ENCODE peak calls at places on chromosomes 4 and X, in five cellular contexts. O is Panc1, K is upper lobe of left lung, B is K562, I is GM23338. H is an unnamed sample.

GRCh38 chrX:109873983-109874382 is 128.9 kb upstream of the TMEM164 start:
- ATAC-seq in K (no peak), B (no peak), I (no peak), O (no peak), H (no peak)

GRCh38 chr4:147940144-147940543 is 208.3 kb downstream of the ARHGAP10 start:
- ATAC-seq in B (no peak), I (no peak), O (no peak), K (no peak), H (no peak)

GRCh38 chrX:40108084-40108958 is 10.6 kb upstream of the BCOR start:
- ATAC-seq in I (peak; percentile 19), B (peak; percentile 19), O (peak; percentile 40), K (peak; percentile 23), H (no peak)

GRCh38 chr4:45621926-45622325 is 501.9 kb downstream of the GABRG1 start:
- ATAC-seq in I (no peak), K (no peak), B (no peak), O (no peak), H (no peak)

GRCh38 chr4:185754961-185755360 is 57.0 kb downstream of the SORBS2 start:
- ATAC-seq in K (no peak), I (no peak), O (no peak), B (no peak), H (no peak)

GRCh38 chr4:129146639-129147038 is 50.7 kb downstream of the C4orf33 start:
- ATAC-seq in B (peak; percentile 51), O (no peak), I (peak; percentile 72), K (no peak), H (no peak)

GRCh38 chr4:79632114-79632513 is 224.1 kb upstream of the GK2 start:
- ATAC-seq in I (no peak), O (no peak), B (peak; percentile 83), K (no peak), H (no peak)

GRCh38 chr4:74768857-74769525 is 25.3 kb downstream of the BTC start:
- ATAC-seq in K (no peak), O (no peak), B (peak; percentile 47), I (no peak), H (no peak)

GRCh38 chr4:678765-679481 is 4.6 kb downstream of the MYL5 start:
- ATAC-seq in K (no peak), O (no peak), I (no peak), B (no peak), H (no peak)

GRCh38 chrX:17187301-17187836 is 187.6 kb upstream of the NHS start:
- ATAC-seq in B (no peak), K (no peak), I (no peak), O (no peak), H (peak; percentile 31)

GRCh38 chr4:88078592-88078991 is 71.2 kb downstream of the PKD2 start:
- ATAC-seq in O (no peak), B (no peak), I (no peak), K (no peak), H (no peak)

GRCh38 chr4:136395212-136395722 is 1137.0 kb downstream of the PCDH18 start:
- ATAC-seq in K (no peak), I (peak; percentile 94), O (no peak), B (no peak), H (no peak)

GRCh38 chrX:46574941-46575381 is 1.4 kb downstream of the CHST7 start:
- ATAC-seq in O (peak; percentile 28), K (no peak), B (no peak), I (peak; percentile 33), H (no peak)

GRCh38 chr4:151887816-151888180 is 127.0 kb upstream of the GATB start:
- ATAC-seq in I (no peak), O (no peak), K (no peak), B (no peak), H (no peak)

GRCh38 chrX:16604300-16604699 is 45.7 kb upstream of the S100G start:
- ATAC-seq in K (no peak), I (no peak), B (no peak), O (no peak), H (no peak)

GRCh38 chr4:81449018-81449417 is 22.7 kb downstream of the RASGEF1B start:
- ATAC-seq in I (no peak), K (no peak), O (no peak), B (no peak), H (no peak)

GRCh38 chr4:113593400-113594230 is 167.9 kb downstream of the CAMK2D start:
- ATAC-seq in K (no peak), I (no peak), O (no peak), B (no peak), H (no peak)

GRCh38 chr4:113476800-113477199 is 284.7 kb downstream of the CAMK2D start:
- ATAC-seq in B (no peak), K (no peak), O (no peak), I (no peak), H (no peak)

GRCh38 chr4:52780206-52780605 is 29.0 kb upstream of the ERVMER34-1 start:
- ATAC-seq in K (no peak), B (no peak), O (no peak), I (no peak), H (no peak)

GRCh38 chr4:176222149-176222548 is 26.8 kb upstream of the SPATA4 start:
- ATAC-seq in K (no peak), B (no peak), I (no peak), O (no peak), H (no peak)

GRCh38 chr4:104500452-104500851 is 5.8 kb upstream of the CXXC4 start:
- ATAC-seq in B (no peak), O (no peak), K (no peak), I (no peak), H (no peak)

GRCh38 chr4:145404754-145405153 is 76.9 kb upstream of the SMAD1 start:
- ATAC-seq in K (no peak), I (no peak), B (no peak), O (no peak), H (no peak)

GRCh38 chr4:125849869-125850268 is 535.1 kb downstream of the FAT4 start:
- ATAC-seq in O (no peak), I (no peak), B (no peak), K (no peak), H (no peak)

GRCh38 chrX:154373340-154374306 is 811 bp downstream of the FLNA start:
- ATAC-seq in B (no peak), I (peak; percentile 17), K (peak; percentile 23), O (peak; percentile 31), H (no peak)

GRCh38 chr4:147363514-147363913 is 117.4 kb upstream of the EDNRA start:
- ATAC-seq in O (no peak), I (no peak), B (no peak), K (no peak), H (no peak)

GRCh38 chrX:79366556-79366887 is 612 bp downstream of the ITM2A start:
- ATAC-seq in I (no peak), B (no peak), K (no peak), O (no peak), H (peak; percentile 34)

GRCh38 chr4:67101612-67102011 is 443.7 kb downstream of the CENPC start:
- ATAC-seq in K (no peak), O (no peak), I (no peak), B (no peak), H (no peak)

GRCh38 chr4:173990126-173990878 is 293.2 kb downstream of the FBXO8 start:
- ATAC-seq in B (peak; percentile 88), I (peak; percentile 92), O (no peak), K (no peak), H (peak; percentile 16)

GRCh38 chr4:121360496-121360895 is 20.3 kb downstream of the QRFPR start:
- ATAC-seq in K (no peak), B (no peak), I (no peak), O (no peak), H (no peak)

GRCh38 chr4:41550308-41550707 is 12.4 kb downstream of the LIMCH1 start:
- ATAC-seq in B (no peak), I (no peak), O (no peak), K (no peak), H (no peak)

GRCh38 chr4:212438-213174 is 88.3 kb downstream of the ZNF718 start:
- ATAC-seq in O (no peak), I (peak; percentile 95), K (peak; percentile 88), B (peak; percentile 89), H (peak; percentile 97)

GRCh38 chr4:168716411-168717129 is 219.7 kb downstream of the PALLD start:
- ATAC-seq in B (no peak), I (peak; percentile 20), O (no peak), K (peak; percentile 87), H (peak; percentile 85)

GRCh38 chrX:37371578-37371981 is 22.4 kb downstream of the PRRG1 start:
- ATAC-seq in K (no peak), O (no peak), B (no peak), I (no peak), H (no peak)

GRCh38 chrX:37367946-37368345 is 18.8 kb downstream of the PRRG1 start:
- ATAC-seq in K (no peak), I (no peak), B (no peak), O (no peak), H (no peak)

DNA sequence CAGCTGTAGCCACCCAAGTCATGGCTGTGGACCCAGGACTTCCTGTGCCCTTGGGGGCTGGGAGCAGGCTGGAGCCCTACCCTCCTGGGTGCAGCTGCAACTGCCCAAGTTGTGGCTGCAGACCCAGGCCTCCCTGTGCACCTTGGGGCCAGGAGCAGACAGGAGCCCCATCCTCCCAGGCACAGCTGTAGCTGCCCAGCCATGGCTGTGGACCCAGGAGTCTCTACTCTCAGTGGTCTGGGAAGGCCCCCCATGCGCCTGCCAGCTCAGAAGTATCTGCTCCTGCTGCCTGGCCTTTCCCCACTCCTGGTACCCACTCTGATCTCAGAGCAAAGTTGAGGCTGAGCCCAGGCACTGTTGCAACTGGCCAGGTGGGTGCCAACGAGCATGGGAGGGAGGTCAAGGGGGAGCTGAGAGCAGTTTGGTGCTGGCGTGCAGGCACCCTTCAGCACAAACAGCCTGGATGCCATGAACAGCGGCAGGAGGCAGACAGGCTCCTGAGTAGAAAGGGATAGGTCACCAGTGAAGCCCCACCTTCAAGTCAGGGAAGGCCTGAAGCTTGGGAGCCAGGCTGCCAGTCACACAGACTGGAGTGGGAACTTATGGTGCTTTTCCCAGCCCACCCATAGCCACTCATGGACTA is 21.5 kb downstream of the PRRG1 start:
- ATAC-seq in K (peak; percentile 49), I (no peak), B (no peak), O (no peak), H (no peak)
- H3K4me3 ChIP-seq in K (no peak overlapping the region), I (no peak overlapping the region), B (no peak overlapping the region), O (no peak overlapping the region), H (no peak overlapping the region)

GRCh38 chr4:156109943-156110925 is 156.6 kb upstream of the CTSO start:
- ATAC-seq in K (no peak), B (no peak), I (peak; percentile 89), O (no peak), H (peak; percentile 46)
- TF ChIP-seq POLR2AphosphoS5 in K (no peak), B (no peak), I (no peak), O (no peak), H (peak; percentile 15)

GRCh38 chrX:64977051-64977450 is 801 bp upstream of the ZC4H2 start:
- ATAC-seq in K (no peak), I (no peak), B (no peak), O (no peak), H (no peak)
- H3K4me3 ChIP-seq in K (no peak overlapping the region), I (peak overlapping the region; percentile 89), B (no peak overlapping the region), O (no peak overlapping the region), H (peak overlapping the region; percentile 59)

DNA sequence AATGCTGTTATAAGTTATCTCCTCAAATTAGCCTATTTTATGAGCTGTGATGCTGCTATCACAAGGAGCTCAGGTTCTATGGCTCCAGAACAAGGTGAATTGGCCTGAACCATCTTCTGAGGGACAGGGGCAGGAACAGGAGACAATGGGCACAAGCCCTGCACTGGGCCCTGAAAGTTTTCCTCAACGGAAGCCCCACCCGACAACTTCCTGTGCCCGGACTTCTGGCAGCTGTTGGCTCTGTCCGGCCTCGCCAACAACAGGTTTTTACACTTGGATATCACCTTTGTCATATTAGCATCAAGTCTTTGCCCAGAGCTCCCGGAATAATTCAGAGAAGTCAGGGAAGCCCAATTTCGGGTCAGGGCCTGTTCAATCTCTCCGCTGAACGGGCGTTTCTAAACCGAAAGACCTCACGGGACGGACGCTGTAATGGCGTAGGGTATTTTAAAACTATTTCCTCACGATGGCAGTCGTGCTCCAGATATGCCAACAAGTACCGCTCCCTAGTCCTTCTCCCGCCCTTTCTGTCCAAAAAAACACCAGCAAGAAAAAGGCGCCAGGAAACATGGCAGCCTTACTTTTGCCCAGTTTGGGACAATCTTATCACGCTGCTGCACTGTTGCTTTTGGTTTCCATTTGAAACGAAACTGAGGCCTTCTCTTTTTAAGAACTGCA is 201.0 kb upstream of the STK26 start:
- ATAC-seq in B (no peak), I (no peak), O (peak; percentile 34), K (peak; percentile 93), H (peak; percentile 98)
- TF ChIP-seq POLR2AphosphoS5 in B (no peak), I (no peak), O (no peak), K (peak; percentile 95), H (no peak)